ENCODE peak calls at places on chromosome 22, in eight cellular contexts. B is transverse colon; Q is GM23338; Y is aorta; T is fibroblast of lung; N is small intestine; X is CD8-positive, alpha-beta memory T cell; H is neural progenitor cell. K is an unnamed sample.
A peak's percentile ranks its signal among the peaks of the same experiment; 100 is the strongest.

GRCh38 chr22:31652911-31653684 is 8.9 kb downstream of the PISD start:
- DNase-seq in B (no peak), Q (no peak), Y (no peak), T (no peak), N (no peak), X (no peak), H (no peak), K (no peak)

GRCh38 chr22:27372969-27373670 is 428.4 kb downstream of the MN1 start:
- DNase-seq in B (peak; percentile 88), Q (peak; percentile 94), Y (no peak), T (peak; percentile 39), N (peak; percentile 63), X (no peak), H (peak; percentile 96), K (peak; percentile 62)

GRCh38 chr22:30717331-30717921 is 22.8 kb downstream of the OSBP2 start:
- DNase-seq in B (no peak), Q (no peak), Y (no peak), T (peak; percentile 86), N (no peak), X (no peak), H (no peak), K (no peak)

GRCh38 chr22:31970490-31971444 is 26.4 kb downstream of the YWHAH start:
- DNase-seq in B (peak; percentile 91), Q (peak; percentile 86), Y (peak; percentile 96), T (peak; percentile 39), N (peak; percentile 88), X (peak; percentile 88), H (peak; percentile 92), K (peak; percentile 98)

GRCh38 chr22:30245181-30245984 is 1.2 kb downstream of the LIF start:
- DNase-seq in B (peak; percentile 56), Q (peak; percentile 75), Y (no peak), T (no peak), N (peak; percentile 61), X (no peak), H (no peak), K (peak; percentile 83)

GRCh38 chr22:49297286-49297870 is 530.3 kb downstream of the BRD1 start:
- DNase-seq in B (no peak), Q (no peak), Y (peak; percentile 51), T (no peak), N (no peak), X (no peak), H (no peak), K (peak; percentile 46)

GRCh38 chr22:43088616-43088978 is 594 bp downstream of the TTLL1 start:
- DNase-seq in B (no peak), Q (no peak), Y (no peak), T (no peak), N (no peak), X (no peak), H (no peak), K (peak; percentile 64)

GRCh38 chr22:36344106-36344827 is 43.5 kb downstream of the MYH9 start:
- DNase-seq in B (no peak), Q (no peak), Y (no peak), T (no peak), N (no peak), X (no peak), H (no peak), K (peak; percentile 55)

GRCh38 chr22:35634981-35635540 is 13.2 kb upstream of the APOL6 start:
- DNase-seq in B (no peak), Q (no peak), Y (no peak), T (peak; percentile 26), N (no peak), X (no peak), H (no peak), K (peak; percentile 8)

DNA sequence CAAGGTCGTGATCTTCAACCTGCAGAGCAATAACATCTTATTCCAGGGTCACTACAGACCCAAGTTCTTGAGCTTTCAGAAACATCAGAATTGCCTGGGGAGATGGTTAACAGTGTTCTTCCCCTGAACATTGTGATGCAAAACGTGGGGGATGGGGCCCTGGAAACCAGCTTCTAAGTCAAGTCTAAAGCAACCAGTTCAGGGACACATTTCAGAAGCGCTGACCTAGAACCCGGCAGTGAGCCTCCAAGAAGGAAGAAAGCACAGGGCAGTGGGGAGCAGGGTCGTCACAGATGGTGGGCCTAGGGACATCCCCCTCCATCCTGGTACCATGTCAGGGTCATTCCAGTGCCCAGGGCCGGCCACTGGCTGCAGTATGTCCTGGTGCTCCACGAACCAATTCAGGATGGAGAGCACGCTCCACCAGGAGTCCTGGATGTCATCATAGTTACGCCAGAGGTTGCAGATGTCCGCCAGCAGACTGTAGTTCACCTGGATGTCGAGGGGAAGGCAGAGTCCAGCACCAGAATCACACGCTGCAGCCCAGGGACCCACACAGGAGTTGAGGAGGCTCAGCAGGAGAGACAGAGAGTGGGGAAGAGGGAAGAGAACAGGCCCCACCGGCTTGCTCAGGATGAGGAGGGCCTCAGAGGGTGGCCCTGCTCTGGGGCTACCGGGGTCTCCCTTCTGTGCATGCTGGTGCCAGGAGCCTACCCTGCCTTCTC is 5.0 kb downstream of the NAGA start:
- DNase-seq in B (no peak), Q (peak; percentile 80), Y (no peak), T (no peak), N (no peak), X (no peak), H (no peak), K (peak; percentile 68)
- H3K4me3 ChIP-seq in B (no peak overlapping the region), Q (peak overlapping the region; percentile 25), Y (no peak overlapping the region), T (no peak overlapping the region), N (no peak overlapping the region), X (no peak overlapping the region), H (no peak overlapping the region), K (no peak overlapping the region)

DNA sequence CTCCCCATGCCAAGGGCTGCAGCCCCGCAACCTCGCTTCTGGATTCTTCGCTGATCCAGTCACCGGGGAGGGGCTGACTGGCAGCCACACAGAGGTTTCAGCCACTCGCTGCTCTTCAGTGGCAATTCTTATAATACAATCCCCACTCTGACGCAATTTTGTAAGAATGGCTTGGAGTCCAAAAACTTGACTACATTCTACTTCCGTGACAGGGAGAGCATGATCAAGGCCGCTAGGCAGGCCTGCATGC is 14.9 kb downstream of the PPM1F start:
- DNase-seq in B (no peak), Q (no peak), Y (peak; percentile 94), T (peak; percentile 91), N (no peak), X (no peak), H (no peak), K (peak; percentile 68)
- H3K36me3 ChIP-seq in B (no peaks in the 10 kb centered on the region), Q (no peaks in the 10 kb centered on the region), Y (no peaks in the 10 kb centered on the region), T (peaks cover 16% of the 10 kb centered on the region), N (no peaks in the 10 kb centered on the region), X (peaks cover 12% of the 10 kb centered on the region), H (no peaks in the 10 kb centered on the region), K (no peaks in the 10 kb centered on the region)

GRCh38 chr22:19680911-19681862 is 33.1 kb upstream of the SEPTIN5 start:
- DNase-seq in B (no peak), Q (no peak), Y (no peak), T (no peak), N (no peak), X (no peak), H (no peak), K (no peak)

GRCh38 chr22:19678949-19679348 is 35.4 kb upstream of the SEPTIN5 start:
- DNase-seq in B (no peak), Q (peak; percentile 70), Y (no peak), T (no peak), N (no peak), X (no peak), H (peak; percentile 38), K (no peak)

GRCh38 chr22:19680287-19680881 is 33.9 kb upstream of the SEPTIN5 start:
- DNase-seq in B (no peak), Q (no peak), Y (no peak), T (no peak), N (no peak), X (no peak), H (no peak), K (no peak)

GRCh38 chr22:19681863-19682245 is 32.4 kb upstream of the SEPTIN5 start:
- DNase-seq in B (no peak), Q (no peak), Y (no peak), T (no peak), N (no peak), X (no peak), H (no peak), K (no peak)

GRCh38 chr22:19679476-19680099 is 34.7 kb upstream of the SEPTIN5 start:
- DNase-seq in B (peak; percentile 27), Q (peak; percentile 78), Y (peak; percentile 88), T (no peak), N (peak; percentile 9), X (peak; percentile 27), H (peak; percentile 53), K (peak; percentile 92)
- H3K27me3 ChIP-seq in B (peaks cover 42% of the 10 kb centered on the region), Q (no peaks in the 10 kb centered on the region), Y (no peaks in the 10 kb centered on the region), T (peaks cover 9% of the 10 kb centered on the region), N (no peaks in the 10 kb centered on the region), X (peaks cover 8% of the 10 kb centered on the region), H (no peaks in the 10 kb centered on the region), K (no peaks in the 10 kb centered on the region)

GRCh38 chr22:47091921-47092700 is 329.7 kb downstream of the TBC1D22A start:
- DNase-seq in B (no peak), Q (no peak), Y (no peak), T (no peak), N (no peak), X (no peak), H (no peak), K (no peak)

GRCh38 chr22:47092896-47093311 is 330.5 kb downstream of the TBC1D22A start:
- DNase-seq in B (no peak), Q (no peak), Y (no peak), T (peak; percentile 89), N (no peak), X (no peak), H (no peak), K (peak; percentile 46)

GRCh38 chr22:47089796-47090460 is 327.5 kb downstream of the TBC1D22A start:
- DNase-seq in B (no peak), Q (no peak), Y (no peak), T (no peak), N (no peak), X (no peak), H (no peak), K (peak; percentile 43)

GRCh38 chr22:47090591-47091240 is 328.3 kb downstream of the TBC1D22A start:
- DNase-seq in B (no peak), Q (peak; percentile 69), Y (no peak), T (peak; percentile 57), N (peak; percentile 11), X (no peak), H (peak; percentile 47), K (peak; percentile 71)

DNA sequence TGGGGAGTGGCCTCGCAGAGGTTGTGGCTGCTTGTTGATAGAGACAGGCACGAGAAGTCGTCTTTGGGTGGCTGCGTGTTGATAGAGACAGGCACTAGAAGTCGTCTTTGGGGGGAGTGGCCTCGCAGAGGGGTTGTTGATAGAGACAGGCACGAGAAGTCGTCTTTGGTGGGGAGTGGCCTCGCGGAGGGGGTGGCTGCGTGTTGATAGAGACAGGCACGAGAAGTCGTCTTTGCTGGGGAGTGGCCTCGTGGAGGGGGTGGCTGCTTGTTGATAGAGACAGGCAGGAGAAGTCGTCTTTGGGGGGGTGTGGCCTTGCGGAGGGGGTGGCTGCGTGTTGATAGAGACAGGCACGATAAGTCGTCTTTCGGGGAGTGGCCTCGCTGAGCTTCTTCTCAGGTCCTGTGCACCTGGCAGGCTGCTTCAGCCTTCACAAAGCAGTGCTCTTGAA is 328.8 kb downstream of the TBC1D22A start:
- DNase-seq in B (no peak), Q (peak; percentile 41), Y (no peak), T (peak; percentile 14), N (peak; percentile 36), X (no peak), H (peak; percentile 28), K (peak; percentile 62)
- H3K4me3 ChIP-seq in B (peak overlapping the region; percentile 15), Q (peak overlapping the region; percentile 62), Y (no peak overlapping the region), T (peak overlapping the region; percentile 51), N (peak overlapping the region; percentile 22), X (peak overlapping the region; percentile 8), H (peak overlapping the region; percentile 41), K (peak overlapping the region; percentile 37)

K was measured in H7.